ENCODE peak calls at places on chromosomes 16 and 17, in six cellular contexts. H is GM12878, W is K562, U is H1, D is HepG2, K is SK-N-SH. Y is an unnamed sample.

GRCh38 chr17:49223517-49224197 is 6.9 kb downstream of the PHOSPHO1 start:
- DNase-seq in H (no peak), W (peak), U (peak), D (no peak), K (peak), Y (peak)

GRCh38 chr17:72393553-72393952 is 272.7 kb downstream of the SOX9 start:
- DNase-seq in H (no peak), W (no peak), U (no peak), D (no peak), K (no peak), Y (no peak)

GRCh38 chr17:30091771-30092170 is 24.8 kb upstream of the NSRP1 start:
- DNase-seq in H (no peak), W (no peak), U (no peak), D (no peak), K (no peak), Y (no peak)

GRCh38 chr17:63476857-63477470 is at the start of gene ACE:
- DNase-seq in H (no peak), W (peak), U (peak), D (no peak), K (peak), Y (peak)

GRCh38 chr16:59060212-59060611 is 326.1 kb upstream of the GOT2 start:
- DNase-seq in H (no peak), W (no peak), U (no peak), D (no peak), K (no peak), Y (no peak)

GRCh38 chr16:29926675-29927522 is 873 bp upstream of the KCTD13 start:
- DNase-seq in H (no peak), W (peak), U (peak), D (peak), K (peak), Y (no peak)

GRCh38 chr17:80441133-80441578 is 26.2 kb downstream of the ENDOV start:
- DNase-seq in H (no peak), W (peak), U (peak), D (peak), K (peak), Y (peak)

GRCh38 chr17:77438241-77439204 is 297.8 kb downstream of the SEC14L1 start:
- DNase-seq in H (no peak), W (no peak), U (no peak), D (no peak), K (no peak), Y (peak)

GRCh38 chr17:68646626-68647526 is 45.7 kb upstream of the FAM20A start:
- DNase-seq in H (no peak), W (no peak), U (no peak), D (no peak), K (no peak), Y (no peak)

GRCh38 chr16:1961651-1962067 is 2.3 kb downstream of the NDUFB10 start:
- DNase-seq in H (no peak), W (peak), U (no peak), D (peak), K (no peak), Y (peak)

GRCh38 chr16:15573274-15573895 is 69.6 kb downstream of the MARF1 start:
- DNase-seq in H (no peak), W (no peak), U (no peak), D (no peak), K (no peak), Y (no peak)

GRCh38 chr17:29078183-29079045 is 35.5 kb downstream of the PIPOX start:
- DNase-seq in H (no peak), W (no peak), U (no peak), D (no peak), K (no peak), Y (peak)

GRCh38 chr17:42358434-42358833 is 29.8 kb downstream of the STAT3 start:
- DNase-seq in H (no peak), W (no peak), U (no peak), D (no peak), K (no peak), Y (no peak)

GRCh38 chr17:77563439-77564102 is 394.9 kb upstream of the TNRC6C start:
- DNase-seq in H (no peak), W (no peak), U (no peak), D (no peak), K (no peak), Y (no peak)

GRCh38 chr16:71658771-71659170 is 32.8 kb downstream of the MARVELD3 start:
- DNase-seq in H (no peak), W (no peak), U (no peak), D (no peak), K (no peak), Y (no peak)

GRCh38 chr16:5315914-5316313 is 218.3 kb upstream of the EEF2KMT start:
- DNase-seq in H (no peak), W (no peak), U (no peak), D (no peak), K (no peak), Y (no peak)
- TF ChIP-seq GABPA in H (no peak), W (no peak), U (no peak), D (no peak), K (no peak), Y (no peak)

GRCh38 chr16:19599968-19600716 is 44.6 kb downstream of the VPS35L start:
- DNase-seq in H (no peak), W (no peak), U (no peak), D (peak), K (no peak), Y (no peak)

GRCh38 chr16:19595043-19595767 is 39.7 kb downstream of the VPS35L start:
- DNase-seq in H (no peak), W (no peak), U (no peak), D (no peak), K (peak), Y (no peak)

GRCh38 chr16:19601083-19601976 is 45.8 kb downstream of the VPS35L start:
- DNase-seq in H (no peak), W (peak), U (peak), D (peak), K (peak), Y (peak)

GRCh38 chr16:19598805-19599204 is 43.3 kb downstream of the VPS35L start:
- DNase-seq in H (no peak), W (no peak), U (no peak), D (no peak), K (no peak), Y (no peak)
- H3K27ac ChIP-seq in H (no peak), W (no peak), U (no peak), D (no peak), K (no peak), Y (no peak)

DNA sequence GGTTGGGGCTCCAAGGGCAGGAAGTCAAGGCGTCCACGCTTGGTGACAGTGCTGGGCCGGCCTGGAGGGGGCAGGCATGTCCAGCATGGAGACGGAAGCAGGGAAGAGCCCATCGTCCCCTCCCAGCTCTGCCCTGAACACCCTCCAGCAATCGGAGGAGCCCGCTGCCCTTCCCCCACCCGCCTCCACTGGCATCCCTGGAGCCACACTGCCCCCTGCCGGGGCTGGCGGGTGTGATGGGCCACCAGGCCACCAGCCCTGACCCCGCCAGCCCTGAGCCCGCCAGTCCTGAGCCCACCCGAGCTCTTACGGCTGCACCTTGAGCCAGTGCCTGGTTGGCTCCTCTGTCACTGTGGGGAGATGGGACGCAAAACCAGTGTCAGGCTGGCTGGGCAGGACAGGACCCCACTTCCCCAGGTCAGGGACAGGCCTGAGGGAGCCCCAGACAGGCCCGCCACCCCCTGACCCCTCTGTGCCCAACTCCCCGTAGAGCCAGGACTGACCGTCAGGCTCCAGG is 4.1 kb upstream of the CDH15 start:
- DNase-seq in H (peak), W (peak), U (peak), D (peak), K (peak), Y (peak)
- TF ChIP-seq CTCF in H (peak), W (peak), U (peak), D (peak), K (peak), Y (peak)

DNA sequence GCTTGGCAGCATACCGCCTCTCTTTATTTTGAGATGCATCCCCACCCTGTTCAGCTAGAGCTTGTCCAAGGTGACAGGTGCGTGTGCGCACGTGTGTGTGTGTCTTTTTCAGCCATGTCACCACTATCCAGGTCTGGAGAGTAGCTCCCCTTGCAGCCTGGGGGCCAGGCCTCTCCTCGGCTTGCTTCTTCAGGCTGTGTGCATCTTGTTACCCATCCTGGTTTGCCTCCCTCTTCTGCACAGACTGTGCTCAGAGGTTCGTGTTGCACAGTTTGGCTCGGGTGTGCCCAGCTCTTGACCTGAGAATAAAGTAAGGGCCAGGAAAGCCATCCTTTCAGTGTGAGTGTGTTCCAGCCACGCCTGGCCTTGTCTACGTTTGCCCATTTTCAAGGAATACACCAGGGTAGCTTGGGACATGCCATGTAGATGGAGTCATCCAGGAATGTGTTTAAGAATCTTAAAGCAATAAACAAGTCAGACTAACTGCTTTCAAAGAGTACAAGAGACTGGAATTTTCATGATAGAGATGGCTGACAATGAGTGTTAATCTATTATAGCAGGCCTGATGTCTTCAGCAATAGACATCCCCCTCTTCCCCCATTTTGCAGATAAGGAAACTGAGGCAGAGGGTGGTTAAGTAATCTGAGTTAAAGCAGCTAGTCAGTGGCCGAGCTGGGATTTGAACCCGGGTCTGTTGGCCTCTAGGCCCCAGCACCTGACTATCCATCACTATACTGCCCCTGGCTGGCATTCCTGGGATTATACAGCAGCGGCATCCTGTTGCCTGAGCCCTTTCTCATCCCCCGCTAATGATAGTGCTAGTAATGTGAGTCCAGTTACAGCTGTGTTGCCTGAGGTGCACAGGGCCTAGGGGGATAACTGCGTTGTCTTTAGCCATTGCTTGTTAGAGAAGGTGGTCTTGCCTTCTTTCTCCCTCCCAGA is 77.9 kb downstream of the KSR1 start:
- DNase-seq in H (no peak), W (no peak), U (no peak), D (no peak), K (no peak), Y (no peak)
- TF ChIP-seq GABPA in H (no peak), W (no peak), U (no peak), D (no peak), K (no peak), Y (no peak)

GRCh38 chr16:83312846-83313245 is 494.9 kb upstream of the HSBP1 start:
- DNase-seq in H (no peak), W (no peak), U (no peak), D (no peak), K (no peak), Y (no peak)
- H3K27ac ChIP-seq in H (no peak), W (no peak), U (no peak), D (no peak), K (no peak), Y (no peak)

DNA sequence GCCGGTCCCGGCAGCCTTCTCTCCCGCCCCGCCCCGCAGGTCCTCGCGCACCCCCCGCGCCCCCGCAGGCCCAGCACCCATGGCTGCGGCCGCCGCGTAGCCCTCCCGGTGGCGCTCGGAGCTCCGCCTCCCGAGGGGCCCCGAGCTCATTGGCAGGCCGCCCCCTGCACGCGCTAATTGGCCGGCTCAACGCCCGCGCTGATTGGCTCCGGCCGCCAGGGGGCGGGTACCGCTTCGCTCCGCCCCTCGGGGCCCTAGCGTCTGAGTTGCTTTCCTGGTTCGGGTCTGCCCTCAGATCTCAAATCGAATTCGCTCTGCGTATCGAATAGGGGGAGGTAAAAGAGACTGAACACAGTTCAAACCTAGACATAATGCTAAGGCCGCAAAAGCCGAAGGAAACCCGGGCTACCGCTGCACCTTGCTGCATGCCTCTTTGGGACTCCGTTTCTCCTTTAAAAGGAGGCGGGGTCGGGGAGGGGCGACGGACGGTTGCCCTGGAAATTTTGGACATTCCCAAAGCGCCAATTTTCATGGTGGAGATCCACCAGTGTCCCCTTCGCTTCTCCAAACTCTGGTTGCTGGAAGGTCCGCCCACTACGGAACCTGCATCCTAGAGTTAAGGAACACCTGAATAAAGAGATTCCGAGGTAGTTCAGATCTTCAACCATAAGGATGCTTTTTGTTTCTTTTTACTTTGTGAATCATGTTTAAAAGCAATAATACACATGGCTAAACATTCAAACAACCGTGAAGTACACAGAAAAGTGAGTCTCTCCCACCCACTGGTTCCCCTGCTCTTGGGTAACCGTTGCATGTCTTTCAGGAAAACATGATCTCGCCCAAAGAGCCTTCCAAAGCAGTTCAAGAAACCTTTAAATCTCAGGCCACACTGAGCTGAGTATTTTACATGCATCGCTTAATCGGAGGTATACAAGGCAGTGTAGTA is at the start of gene DEXI:
- DNase-seq in H (peak), W (peak), U (peak), D (peak), K (peak), Y (peak)
- TF ChIP-seq CTCF in H (no peak), W (peak), U (no peak), D (no peak), K (no peak), Y (no peak)

DNA sequence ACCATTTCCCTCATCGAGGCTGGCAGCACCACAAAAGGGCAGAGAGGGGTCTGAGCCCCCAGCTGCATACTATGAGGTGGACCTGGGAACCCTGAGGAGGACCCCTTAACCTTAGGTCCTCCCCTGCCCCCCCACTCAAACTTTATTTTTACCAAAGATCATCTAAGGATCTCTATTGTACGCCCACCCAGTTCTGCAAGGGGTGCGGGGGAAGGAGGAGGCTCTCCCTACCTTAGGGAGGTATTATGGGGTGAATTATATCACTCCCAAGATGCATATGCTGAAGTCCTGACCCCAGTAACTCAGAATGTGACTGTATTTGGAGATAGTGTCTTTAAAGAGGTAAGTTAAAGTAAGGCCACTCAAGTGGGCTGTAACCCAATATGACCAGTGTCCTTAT is 26.8 kb upstream of the EMP2 start:
- DNase-seq in H (no peak), W (no peak), U (no peak), D (no peak), K (no peak), Y (no peak)
- TF ChIP-seq GABPA in H (no peak), W (no peak), U (no peak), D (no peak), K (no peak), Y (no peak)

Y was measured in HL-60.